ENCODE peak calls at places on chromosome 11, in five cellular contexts. G is neural crest cell, N is foreskin fibroblast, V is tibial nerve, C is fibroblast of the aortic adventitia. E is an unnamed sample.

GRCh38 chr11:75583710-75584658 is 21.9 kb downstream of the SERPINH1 start:
- DNase-seq in G (peak; percentile 43), N (peak; percentile 41), V (peak; percentile 47), C (peak; percentile 76), E (peak; percentile 42)

GRCh38 chr11:86672007-86672621 is at the start of gene ME3:
- DNase-seq in G (peak; percentile 38), N (peak; percentile 57), V (peak; percentile 23), C (peak; percentile 51), E (peak; percentile 24)

GRCh38 chr11:122673706-122674105 is 18.2 kb downstream of the UBASH3B start:
- DNase-seq in G (no peak), N (no peak), V (no peak), C (peak; percentile 43), E (no peak)

GRCh38 chr11:64594159-64594939 is 3.3 kb downstream of the SLC22A12 start:
- DNase-seq in G (no peak), N (no peak), V (no peak), C (no peak), E (no peak)

GRCh38 chr11:131198161-131198560 is 172.3 kb upstream of the NTM start:
- DNase-seq in G (no peak), N (no peak), V (no peak), C (no peak), E (no peak)

GRCh38 chr11:76603202-76603601 is 67.3 kb downstream of the LRRC32 start:
- DNase-seq in G (no peak), N (no peak), V (no peak), C (no peak), E (no peak)

GRCh38 chr11:507727-508515 is 879 bp upstream of the RNH1 start:
- DNase-seq in G (no peak), N (no peak), V (no peak), C (no peak), E (no peak)

GRCh38 chr11:47924184-47924671 is 56.1 kb upstream of the PTPRJ start:
- DNase-seq in G (no peak), N (peak; percentile 62), V (no peak), C (peak; percentile 70), E (no peak)

GRCh38 chr11:118915941-118916841 is 9.5 kb downstream of the BCL9L start:
- DNase-seq in G (no peak), N (no peak), V (no peak), C (no peak), E (no peak)

GRCh38 chr11:42422094-42422493 is 889.7 kb upstream of the API5 start:
- DNase-seq in G (no peak), N (no peak), V (no peak), C (no peak), E (no peak)

GRCh38 chr11:45146072-45147016 is at the start of gene PRDM11:
- DNase-seq in G (peak; percentile 46), N (peak; percentile 82), V (no peak), C (peak; percentile 70), E (no peak)

GRCh38 chr11:126636911-126637799 is 281.7 kb downstream of the ST3GAL4 start:
- DNase-seq in G (no peak), N (peak; percentile 57), V (no peak), C (peak; percentile 40), E (no peak)

GRCh38 chr11:77503006-77503405 is 29.1 kb upstream of the PAK1 start:
- DNase-seq in G (no peak), N (peak; percentile 29), V (no peak), C (peak; percentile 69), E (no peak)

GRCh38 chr11:58592760-58593472 is 14.1 kb downstream of the ZFP91 start:
- DNase-seq in G (no peak), N (no peak), V (no peak), C (no peak), E (no peak)

GRCh38 chr11:1224109-1224485 is 1.2 kb downstream of the MUC5B start:
- DNase-seq in G (no peak), N (no peak), V (no peak), C (no peak), E (no peak)

GRCh38 chr11:35323076-35323868 is 96.1 kb downstream of the SLC1A2 start:
- DNase-seq in G (no peak), N (no peak), V (no peak), C (peak; percentile 46), E (no peak)

GRCh38 chr11:78652866-78653265 is 78.2 kb upstream of the NARS2 start:
- DNase-seq in G (no peak), N (no peak), V (no peak), C (no peak), E (no peak)

GRCh38 chr11:73866586-73866996 is 10.1 kb downstream of the COA4 start:
- DNase-seq in G (no peak), N (peak; percentile 94), V (no peak), C (peak; percentile 95), E (no peak)

GRCh38 chr11:11186249-11186648 is 166.8 kb downstream of the CSNK2A3 start:
- DNase-seq in G (no peak), N (no peak), V (no peak), C (no peak), E (no peak)

GRCh38 chr11:59810189-59810910 is at the start of gene MRPL16:
- DNase-seq in G (peak; percentile 80), N (peak; percentile 82), V (peak; percentile 54), C (peak; percentile 90), E (peak; percentile 49)

GRCh38 chr11:134691985-134692384 is 279.9 kb upstream of the B3GAT1 start:
- DNase-seq in G (no peak), N (no peak), V (no peak), C (peak; percentile 19), E (no peak)

GRCh38 chr11:45025716-45026492 is 75.2 kb upstream of the TP53I11 start:
- DNase-seq in G (no peak), N (no peak), V (no peak), C (no peak), E (no peak)

GRCh38 chr11:110565344-110565684 is 135.6 kb downstream of the FDX1 start:
- DNase-seq in G (no peak), N (peak; percentile 24), V (no peak), C (peak; percentile 44), E (no peak)

GRCh38 chr11:28822596-28822995 is 714.4 kb downstream of the METTL15 start:
- DNase-seq in G (no peak), N (no peak), V (no peak), C (no peak), E (no peak)

GRCh38 chr11:125971618-125972017 is 25.8 kb downstream of the VSIG10L2 start:
- DNase-seq in G (no peak), N (no peak), V (no peak), C (no peak), E (no peak)

GRCh38 chr11:82818399-82819043 is 81.7 kb downstream of the PRCP start:
- DNase-seq in G (no peak), N (no peak), V (no peak), C (no peak), E (no peak)
- TF ChIP-seq CTCF in G (no peak), N (no peak), V (no peak), C (no peak), E (no peak)

DNA sequence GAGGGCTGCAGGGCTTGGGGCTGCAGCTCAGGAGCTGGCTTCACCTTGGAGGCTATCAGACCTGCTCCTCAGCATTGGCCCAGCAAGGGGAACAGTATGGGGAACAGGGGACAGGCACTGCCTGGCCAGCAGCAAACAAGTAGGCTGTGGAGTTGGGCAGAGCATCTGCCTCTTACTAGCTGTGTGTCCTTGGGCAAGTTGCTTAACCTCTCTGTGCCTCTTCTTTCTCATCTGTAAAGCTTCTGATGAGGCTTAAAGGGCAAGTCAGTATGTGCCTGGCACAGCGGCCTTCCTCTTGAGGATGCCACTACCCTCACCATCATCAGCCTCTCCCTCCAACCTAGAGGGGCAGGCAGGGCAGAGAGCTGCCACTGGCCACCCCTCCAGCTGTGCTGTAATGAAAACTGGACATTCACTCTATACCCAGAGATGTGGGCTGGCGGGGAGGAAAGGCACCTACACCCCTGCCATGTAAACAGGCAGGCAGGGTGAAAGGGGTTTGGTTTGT is 7.5 kb upstream of the CDKN1C start:
- DNase-seq in G (no peak), N (no peak), V (no peak), C (no peak), E (no peak)
- TF ChIP-seq CTCF in G (no peak), N (no peak), V (no peak), C (no peak), E (no peak)

DNA sequence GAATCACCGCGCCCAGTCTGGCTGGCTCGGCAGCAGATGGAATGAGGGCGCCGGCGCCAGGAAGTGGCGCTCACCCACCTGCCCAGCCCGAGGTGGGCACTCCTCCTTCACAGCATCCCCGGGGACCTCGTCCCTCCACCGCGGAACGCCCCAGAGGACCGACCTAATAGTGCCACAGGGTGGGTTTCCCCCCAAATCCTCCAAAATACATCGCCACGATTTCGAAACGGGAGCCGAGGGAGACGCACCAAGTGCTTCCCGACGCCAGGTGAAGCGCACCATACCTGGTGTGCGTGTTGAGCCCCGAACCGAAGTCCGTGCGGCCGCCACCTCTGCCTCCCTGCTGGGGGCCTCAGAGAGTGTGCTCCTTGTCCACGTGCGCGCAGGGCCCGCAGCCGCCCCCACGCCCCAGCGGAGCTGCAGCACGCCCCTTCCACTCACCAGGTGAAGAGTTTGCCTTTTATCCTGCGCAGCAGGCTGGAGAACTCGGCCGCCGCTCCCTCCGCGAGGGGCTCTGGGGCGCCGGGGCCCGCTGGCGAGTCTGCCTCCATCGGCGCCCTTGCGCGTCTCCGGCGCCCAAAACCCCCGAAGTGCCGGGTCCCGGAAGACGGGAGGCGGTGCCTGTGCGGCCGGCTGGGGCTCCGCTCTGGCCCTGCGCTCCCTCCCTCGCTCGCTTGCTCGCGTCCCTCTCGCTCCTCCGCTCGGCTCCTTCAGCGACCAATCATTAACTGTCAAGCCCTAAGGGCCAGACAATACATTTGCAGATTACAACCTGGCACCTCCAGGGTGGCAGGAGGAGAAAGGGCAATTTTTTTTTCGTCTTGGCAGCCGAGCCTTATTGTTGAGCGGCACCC is at the start of gene SLC35F2:
- DNase-seq in G (peak; percentile 50), N (peak; percentile 52), V (no peak), C (peak; percentile 31), E (no peak)
- TF ChIP-seq CTCF in G (no peak), N (no peak), V (no peak), C (no peak), E (no peak)

DNA sequence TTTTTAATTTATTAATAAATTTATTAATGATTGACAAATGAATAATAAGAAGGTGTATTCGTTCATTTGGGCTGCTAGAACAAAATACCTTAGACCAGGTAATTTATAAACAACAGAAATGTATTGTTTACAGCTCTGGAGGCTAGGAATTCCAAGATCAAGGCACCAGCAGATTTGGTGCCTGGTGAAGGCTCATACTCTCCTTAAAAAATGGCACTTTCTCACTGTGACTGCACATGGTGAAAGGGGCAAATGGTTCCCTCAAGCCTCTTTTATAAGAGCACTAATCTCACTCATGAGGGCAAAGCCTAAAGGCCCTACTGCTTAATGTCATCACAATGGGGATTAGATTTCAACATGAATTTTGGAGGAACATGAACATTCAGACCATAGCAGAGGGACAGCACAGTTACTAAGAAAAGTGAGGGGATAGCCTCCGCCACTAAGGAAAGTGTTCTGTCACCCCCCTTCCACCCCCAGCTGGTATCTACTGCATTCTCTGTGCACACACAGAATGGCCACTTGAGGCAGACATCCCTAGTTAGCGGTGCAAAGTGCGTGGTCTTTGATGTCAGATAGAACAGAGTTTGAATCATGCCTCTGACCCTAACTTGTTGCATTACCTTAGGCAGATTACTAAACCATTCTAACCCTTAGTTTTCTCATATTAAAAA is 47.2 kb upstream of the CEP295 start:
- DNase-seq in G (peak; percentile 5), N (no peak), V (no peak), C (no peak), E (no peak)
- TF ChIP-seq CTCF in G (peak; percentile 46), N (peak; percentile 9), V (no peak), C (peak; percentile 1), E (no peak)

E was measured in omental fat pad.